ENCODE peak calls at places on chromosomes 5 and 9, in six cellular contexts. One of them, this sample, is unnamed.

GRCh38 chr9:34994429-34995287 is 5.1 kb downstream of the DNAJB5 start:
- DNase-seq in OCI-LY7: no peak
- DNase-seq in CD8-positive, alpha-beta T cell: no peak
- DNase-seq in tibial artery: no peak
- DNase-seq in sigmoid colon: no peak
- DNase-seq in heart right ventricle: no peak
- DNase-seq in this sample: no peak

GRCh38 chr5:155883966-155884555 is 442.9 kb upstream of the SGCD start:
- DNase-seq in sigmoid colon: no peak
- DNase-seq in CD8-positive, alpha-beta T cell: no peak
- DNase-seq in OCI-LY7: no peak
- DNase-seq in tibial artery: no peak
- DNase-seq in heart right ventricle: no peak
- DNase-seq in this sample: no peak

GRCh38 chr5:41834506-41834905 is 35.7 kb downstream of the OXCT1 start:
- DNase-seq in OCI-LY7: no peak
- DNase-seq in heart right ventricle: no peak
- DNase-seq in tibial artery: no peak
- DNase-seq in CD8-positive, alpha-beta T cell: no peak
- DNase-seq in sigmoid colon: no peak
- DNase-seq in this sample: no peak

GRCh38 chr5:80957031-80957761 is 3.0 kb upstream of the RASGRF2 start:
- DNase-seq in tibial artery: no peak
- DNase-seq in sigmoid colon: no peak
- DNase-seq in heart right ventricle: no peak
- DNase-seq in OCI-LY7: no peak
- DNase-seq in CD8-positive, alpha-beta T cell: no peak
- DNase-seq in this sample: no peak

GRCh38 chr5:78537821-78538220 is 110.8 kb downstream of the LHFPL2 start:
- DNase-seq in tibial artery: no peak
- DNase-seq in CD8-positive, alpha-beta T cell: no peak
- DNase-seq in sigmoid colon: peak; percentile 70
- DNase-seq in OCI-LY7: peak; percentile 65
- DNase-seq in heart right ventricle: no peak
- DNase-seq in this sample: no peak

GRCh38 chr5:167582263-167582662 is 709.2 kb upstream of the WWC1 start:
- DNase-seq in CD8-positive, alpha-beta T cell: no peak
- DNase-seq in sigmoid colon: no peak
- DNase-seq in tibial artery: no peak
- DNase-seq in heart right ventricle: no peak
- DNase-seq in OCI-LY7: no peak
- DNase-seq in this sample: no peak

GRCh38 chr5:176152191-176152932 is 85.9 kb upstream of the SIMC1 start:
- DNase-seq in CD8-positive, alpha-beta T cell: no peak
- DNase-seq in tibial artery: no peak
- DNase-seq in OCI-LY7: no peak
- DNase-seq in sigmoid colon: no peak
- DNase-seq in heart right ventricle: no peak
- DNase-seq in this sample: no peak

GRCh38 chr5:88944751-88945507 is 61.9 kb upstream of the MEF2C start:
- DNase-seq in OCI-LY7: no peak
- DNase-seq in sigmoid colon: no peak
- DNase-seq in tibial artery: no peak
- DNase-seq in CD8-positive, alpha-beta T cell: no peak
- DNase-seq in heart right ventricle: no peak
- DNase-seq in this sample: no peak

GRCh38 chr5:55037046-55037771 is 13.2 kb downstream of the GZMK start:
- DNase-seq in CD8-positive, alpha-beta T cell: peak; percentile 47
- DNase-seq in heart right ventricle: no peak
- DNase-seq in tibial artery: no peak
- DNase-seq in sigmoid colon: no peak
- DNase-seq in OCI-LY7: peak; percentile 22
- DNase-seq in this sample: no peak

GRCh38 chr9:135711881-135712280 is 9.9 kb downstream of the KCNT1 start:
- DNase-seq in sigmoid colon: no peak
- DNase-seq in heart right ventricle: no peak
- DNase-seq in tibial artery: no peak
- DNase-seq in CD8-positive, alpha-beta T cell: no peak
- DNase-seq in OCI-LY7: no peak
- DNase-seq in this sample: no peak

GRCh38 chr5:93915142-93915553 is 173.7 kb upstream of the POU5F2 start:
- DNase-seq in OCI-LY7: peak; percentile 60
- DNase-seq in heart right ventricle: no peak
- DNase-seq in CD8-positive, alpha-beta T cell: no peak
- DNase-seq in tibial artery: no peak
- DNase-seq in sigmoid colon: no peak
- DNase-seq in this sample: no peak

GRCh38 chr9:97372580-97372979 is 39.3 kb upstream of the TDRD7 start:
- DNase-seq in CD8-positive, alpha-beta T cell: no peak
- DNase-seq in OCI-LY7: no peak
- DNase-seq in sigmoid colon: no peak
- DNase-seq in heart right ventricle: no peak
- DNase-seq in tibial artery: no peak
- DNase-seq in this sample: no peak

GRCh38 chr5:71807909-71808308 is 88.8 kb downstream of the CARTPT start:
- DNase-seq in heart right ventricle: no peak
- DNase-seq in CD8-positive, alpha-beta T cell: no peak
- DNase-seq in OCI-LY7: no peak
- DNase-seq in tibial artery: no peak
- DNase-seq in sigmoid colon: no peak
- DNase-seq in this sample: no peak

GRCh38 chr9:118961857-118962256 is 407.4 kb downstream of the BRINP1 start:
- DNase-seq in OCI-LY7: no peak
- DNase-seq in tibial artery: no peak
- DNase-seq in heart right ventricle: no peak
- DNase-seq in CD8-positive, alpha-beta T cell: no peak
- DNase-seq in sigmoid colon: no peak
- DNase-seq in this sample: no peak

GRCh38 chr5:172051643-172052362 is 45.4 kb upstream of the FBXW11 start:
- DNase-seq in OCI-LY7: no peak
- DNase-seq in heart right ventricle: no peak
- DNase-seq in CD8-positive, alpha-beta T cell: no peak
- DNase-seq in sigmoid colon: no peak
- DNase-seq in tibial artery: no peak
- DNase-seq in this sample: no peak

GRCh38 chr5:35061216-35061615 is 13.5 kb upstream of the AGXT2 start:
- DNase-seq in OCI-LY7: no peak
- DNase-seq in sigmoid colon: peak; percentile 70
- DNase-seq in CD8-positive, alpha-beta T cell: no peak
- DNase-seq in tibial artery: no peak
- DNase-seq in heart right ventricle: no peak
- DNase-seq in this sample: no peak

GRCh38 chr5:123705741-123706140 is 193.8 kb downstream of the CSNK1G3 start:
- DNase-seq in heart right ventricle: no peak
- DNase-seq in CD8-positive, alpha-beta T cell: no peak
- DNase-seq in OCI-LY7: no peak
- DNase-seq in sigmoid colon: no peak
- DNase-seq in tibial artery: no peak
- DNase-seq in this sample: no peak

GRCh38 chr5:154406231-154406630 is 39.6 kb upstream of the SAP30L start:
- DNase-seq in tibial artery: no peak
- DNase-seq in heart right ventricle: no peak
- DNase-seq in CD8-positive, alpha-beta T cell: no peak
- DNase-seq in sigmoid colon: peak; percentile 49
- DNase-seq in OCI-LY7: no peak
- DNase-seq in this sample: no peak

GRCh38 chr9:77663754-77664153 is 15.6 kb upstream of the GNA14 start:
- DNase-seq in heart right ventricle: peak; percentile 31
- DNase-seq in CD8-positive, alpha-beta T cell: no peak
- DNase-seq in sigmoid colon: no peak
- DNase-seq in OCI-LY7: no peak
- DNase-seq in tibial artery: peak; percentile 77
- DNase-seq in this sample: peak; percentile 36

GRCh38 chr5:121691478-121691877 is 160.2 kb upstream of the FTMT start:
- DNase-seq in heart right ventricle: no peak
- DNase-seq in tibial artery: no peak
- DNase-seq in OCI-LY7: no peak
- DNase-seq in sigmoid colon: no peak
- DNase-seq in CD8-positive, alpha-beta T cell: no peak
- DNase-seq in this sample: no peak

GRCh38 chr5:676699-677076 is 16.5 kb downstream of the TPPP start:
- DNase-seq in sigmoid colon: peak; percentile 39
- DNase-seq in tibial artery: no peak
- DNase-seq in CD8-positive, alpha-beta T cell: no peak
- DNase-seq in heart right ventricle: no peak
- DNase-seq in OCI-LY7: no peak
- DNase-seq in this sample: peak; percentile 11

GRCh38 chr9:13810510-13810909 is 503.4 kb downstream of the NFIB start:
- DNase-seq in CD8-positive, alpha-beta T cell: no peak
- DNase-seq in OCI-LY7: no peak
- DNase-seq in tibial artery: no peak
- DNase-seq in heart right ventricle: no peak
- DNase-seq in sigmoid colon: no peak
- DNase-seq in this sample: no peak

GRCh38 chr9:96376926-96377874 is 6.3 kb downstream of the SLC35D2 start:
- DNase-seq in heart right ventricle: no peak
- DNase-seq in OCI-LY7: no peak
- DNase-seq in tibial artery: no peak
- DNase-seq in sigmoid colon: peak; percentile 17
- DNase-seq in CD8-positive, alpha-beta T cell: no peak
- DNase-seq in this sample: no peak

GRCh38 chr5:161047024-161047423 is 195.0 kb upstream of the ATP10B start:
- DNase-seq in sigmoid colon: no peak
- DNase-seq in tibial artery: no peak
- DNase-seq in OCI-LY7: no peak
- DNase-seq in CD8-positive, alpha-beta T cell: no peak
- DNase-seq in heart right ventricle: no peak
- DNase-seq in this sample: no peak
- H3K27ac ChIP-seq in sigmoid colon: no peak overlapping the region
- H3K27ac ChIP-seq in tibial artery: no peak overlapping the region
- H3K27ac ChIP-seq in OCI-LY7: no peak overlapping the region
- H3K27ac ChIP-seq in CD8-positive, alpha-beta T cell: no peak overlapping the region
- H3K27ac ChIP-seq in heart right ventricle: no peak overlapping the region
- H3K27ac ChIP-seq in this sample: no peak overlapping the region

GRCh38 chr9:111955048-111955447 is 58.4 kb downstream of the UGCG start:
- DNase-seq in tibial artery: no peak
- DNase-seq in OCI-LY7: no peak
- DNase-seq in sigmoid colon: no peak
- DNase-seq in CD8-positive, alpha-beta T cell: no peak
- DNase-seq in heart right ventricle: no peak
- DNase-seq in this sample: no peak

GRCh38 chr9:111959468-111959941 is 62.9 kb downstream of the UGCG start:
- DNase-seq in sigmoid colon: no peak
- DNase-seq in heart right ventricle: no peak
- DNase-seq in tibial artery: no peak
- DNase-seq in CD8-positive, alpha-beta T cell: no peak
- DNase-seq in OCI-LY7: no peak
- DNase-seq in this sample: no peak

GRCh38 chr9:111961011-111961410 is 64.4 kb downstream of the UGCG start:
- DNase-seq in sigmoid colon: no peak
- DNase-seq in OCI-LY7: no peak
- DNase-seq in heart right ventricle: no peak
- DNase-seq in CD8-positive, alpha-beta T cell: no peak
- DNase-seq in tibial artery: no peak
- DNase-seq in this sample: no peak

GRCh38 chr9:111959960-111960359 is 63.3 kb downstream of the UGCG start:
- DNase-seq in CD8-positive, alpha-beta T cell: no peak
- DNase-seq in OCI-LY7: no peak
- DNase-seq in sigmoid colon: no peak
- DNase-seq in tibial artery: no peak
- DNase-seq in heart right ventricle: no peak
- DNase-seq in this sample: no peak

GRCh38 chr9:111957856-111958631 is 61.4 kb downstream of the UGCG start:
- DNase-seq in sigmoid colon: no peak
- DNase-seq in CD8-positive, alpha-beta T cell: no peak
- DNase-seq in OCI-LY7: peak; percentile 39
- DNase-seq in heart right ventricle: no peak
- DNase-seq in tibial artery: no peak
- DNase-seq in this sample: no peak
- H3K27ac ChIP-seq in sigmoid colon: peak overlapping the region; percentile 4
- H3K27ac ChIP-seq in CD8-positive, alpha-beta T cell: no peak overlapping the region
- H3K27ac ChIP-seq in OCI-LY7: no peak overlapping the region
- H3K27ac ChIP-seq in heart right ventricle: no peak overlapping the region
- H3K27ac ChIP-seq in tibial artery: no peak overlapping the region
- H3K27ac ChIP-seq in this sample: no peak overlapping the region

DNA sequence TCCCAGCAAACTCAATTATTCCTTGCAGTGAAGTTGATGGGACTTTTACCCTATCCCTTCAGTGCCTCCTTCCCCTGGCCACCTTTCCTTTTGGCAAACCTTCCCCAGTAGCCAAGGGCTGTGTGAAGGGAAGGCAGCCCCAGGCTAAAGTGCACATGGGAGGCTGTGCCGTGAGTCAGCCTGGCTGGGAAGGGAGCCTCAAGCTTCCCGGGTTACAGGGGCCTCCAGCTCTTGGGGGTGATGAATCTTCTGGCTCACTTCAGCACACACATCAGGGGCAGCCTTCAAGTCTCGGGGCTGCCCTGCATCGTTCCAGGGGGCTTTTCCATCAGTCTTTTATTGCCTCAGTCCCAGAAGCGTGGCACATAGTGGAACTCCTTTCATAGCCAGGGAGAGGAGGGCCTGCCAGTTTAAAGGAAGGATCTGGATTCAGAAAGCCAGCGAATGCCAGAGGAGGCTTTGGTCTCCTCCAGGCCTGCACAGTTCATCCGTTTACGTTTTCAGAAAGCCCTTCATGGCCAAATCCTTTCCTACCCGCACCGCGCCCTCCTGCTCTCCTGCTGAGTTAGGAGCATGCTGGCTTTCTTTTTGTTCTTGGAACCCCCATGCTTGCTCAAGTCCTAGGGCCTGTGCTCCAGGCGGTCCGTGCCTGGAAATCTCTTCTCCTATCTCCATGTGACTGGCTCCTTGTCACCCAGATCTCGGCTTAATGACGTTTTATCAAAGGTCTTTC is 134.8 kb upstream of the KLF4 start:
- DNase-seq in heart right ventricle: no peak
- DNase-seq in OCI-LY7: no peak
- DNase-seq in CD8-positive, alpha-beta T cell: no peak
- DNase-seq in tibial artery: no peak
- DNase-seq in sigmoid colon: peak; percentile 74
- DNase-seq in this sample: no peak
- H3K27ac ChIP-seq in heart right ventricle: no peak overlapping the region
- H3K27ac ChIP-seq in OCI-LY7: no peak overlapping the region
- H3K27ac ChIP-seq in CD8-positive, alpha-beta T cell: no peak overlapping the region
- H3K27ac ChIP-seq in tibial artery: no peak overlapping the region
- H3K27ac ChIP-seq in sigmoid colon: no peak overlapping the region
- H3K27ac ChIP-seq in this sample: no peak overlapping the region

DNA sequence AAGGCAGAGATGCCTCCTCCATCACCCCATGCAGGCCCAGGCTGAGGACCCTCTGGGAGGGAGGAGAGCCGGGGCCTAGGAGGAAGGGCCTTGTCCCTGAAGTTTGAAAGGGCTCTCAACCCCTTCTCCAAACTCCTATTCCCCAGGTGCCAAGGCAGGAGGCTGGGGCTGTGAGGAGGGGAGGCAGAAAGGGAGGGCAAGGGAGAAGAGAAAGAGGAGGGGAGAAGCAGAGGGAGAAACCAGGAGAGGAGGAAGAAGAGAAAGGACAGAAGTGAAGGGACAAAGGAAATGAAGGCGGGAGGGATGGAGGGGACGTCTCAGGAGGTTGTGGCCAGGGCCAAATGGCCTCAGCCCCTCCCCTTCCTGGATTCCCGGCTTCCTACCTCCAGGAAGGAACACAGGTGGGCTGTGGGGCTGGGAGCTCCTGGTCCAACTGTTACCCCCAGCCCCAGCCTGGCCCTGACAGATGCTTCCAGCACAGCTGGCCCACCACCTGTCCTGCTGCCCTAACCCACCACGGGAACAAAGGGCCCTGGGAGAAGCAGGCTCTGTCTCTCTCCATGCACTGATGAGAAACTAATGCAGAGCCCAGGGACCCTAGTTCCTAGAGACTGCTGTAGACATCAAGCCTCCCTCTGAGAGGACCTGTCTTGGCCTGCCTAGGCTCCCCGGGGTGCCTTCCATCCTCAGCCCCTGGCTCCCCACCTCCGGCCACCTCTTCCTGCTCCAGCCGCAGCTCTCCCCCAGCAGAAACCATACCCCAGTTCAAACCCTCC is 3.5 kb downstream of the DBN1 start:
- DNase-seq in CD8-positive, alpha-beta T cell: no peak
- DNase-seq in heart right ventricle: no peak
- DNase-seq in tibial artery: no peak
- DNase-seq in sigmoid colon: no peak
- DNase-seq in OCI-LY7: no peak
- DNase-seq in this sample: no peak
- H3K27ac ChIP-seq in CD8-positive, alpha-beta T cell: no peak overlapping the region
- H3K27ac ChIP-seq in heart right ventricle: peak overlapping the region; percentile 93
- H3K27ac ChIP-seq in tibial artery: peak overlapping the region; percentile 44
- H3K27ac ChIP-seq in sigmoid colon: peak overlapping the region; percentile 40
- H3K27ac ChIP-seq in OCI-LY7: no peak overlapping the region
- H3K27ac ChIP-seq in this sample: peak overlapping the region; percentile 45